ENCODE peak calls at places on chromosomes 13 and 19, in four cellular contexts. G is upper lobe of right lung, K is endodermal cell, U is heart right ventricle. X is an unnamed sample. For H3K4me1, the result is how much of the 10 kb centered on the place peaks cover.

GRCh38 chr19:1287622-1288527 is 2.2 kb downstream of the EFNA2 start:
- DNase-seq in G (no peak), K (no peak), U (no peak), X (no peak)

GRCh38 chr13:29523199-29523931 is 72.1 kb downstream of the SLC7A1 start:
- DNase-seq in G (peak), K (no peak), U (peak), X (no peak)

GRCh38 chr13:42041684-42042035 is 6.8 kb upstream of the DGKH start:
- DNase-seq in G (peak), K (peak), U (peak), X (peak)

GRCh38 chr19:1168877-1169791 is 4.9 kb downstream of the SBNO2 start:
- DNase-seq in G (peak), K (no peak), U (no peak), X (no peak)

GRCh38 chr19:52957591-52957990 is 5.1 kb downstream of the ZNF816 start:
- DNase-seq in G (no peak), K (no peak), U (no peak), X (no peak)

GRCh38 chr13:113926301-113926761 is 47.5 kb downstream of the C13orf46 start:
- DNase-seq in G (no peak), K (no peak), U (no peak), X (peak)

GRCh38 chr13:42401376-42401775 is 129.4 kb downstream of the AKAP11 start:
- DNase-seq in G (no peak), K (no peak), U (no peak), X (no peak)

GRCh38 chr13:114043421-114044053 is 69.7 kb upstream of the C13orf46 start:
- DNase-seq in G (peak), K (peak), U (peak), X (no peak)

GRCh38 chr13:114088234-114088633 is 44.2 kb downstream of the RASA3 start:
- DNase-seq in G (peak), K (peak), U (no peak), X (no peak)

GRCh38 chr13:89282241-89282640 is 1611.1 kb downstream of the SLITRK5 start:
- DNase-seq in G (no peak), K (no peak), U (no peak), X (no peak)

GRCh38 chr13:25901460-25902376 is 150.1 kb downstream of the SHISA2 start:
- DNase-seq in G (no peak), K (no peak), U (no peak), X (no peak)

GRCh38 chr19:10295847-10296591 is 6.3 kb downstream of the ICAM5 start:
- DNase-seq in G (no peak), K (peak), U (no peak), X (no peak)

GRCh38 chr13:31174018-31174417 is 12.3 kb upstream of the HSPH1 start:
- DNase-seq in G (no peak), K (no peak), U (no peak), X (no peak)
- TF ChIP-seq CTCF in G (no peak), K (peak), U (peak), X (no peak)

DNA sequence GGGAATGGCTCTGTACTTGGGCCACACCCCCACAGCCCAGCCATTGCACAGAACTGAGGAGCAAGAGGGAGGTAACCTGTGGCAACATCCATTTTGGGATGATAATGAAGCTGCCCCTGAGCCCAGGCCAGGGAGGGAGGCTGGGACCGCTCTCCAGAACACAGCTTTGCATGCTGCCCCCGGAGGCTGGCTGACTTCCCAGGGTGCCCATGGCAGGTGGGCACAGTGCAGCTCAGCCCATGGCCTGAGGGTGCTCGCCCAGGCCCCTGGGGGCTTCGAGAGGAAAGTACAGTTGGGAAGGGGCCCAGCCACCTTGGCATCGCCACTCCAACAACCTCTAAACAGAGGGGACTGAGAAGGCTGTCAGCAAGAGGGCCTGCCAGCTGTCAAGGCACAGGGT is 5.7 kb downstream of the COPE start:
- DNase-seq in G (no peak), K (no peak), U (no peak), X (no peak)
- H3K27ac ChIP-seq in G (no peak), K (no peak), U (no peak), X (no peak)

GRCh38 chr13:106567421-106568224 is at the start of gene ARGLU1:
- DNase-seq in G (peak), K (peak), U (peak), X (peak)

GRCh38 chr13:106566682-106567420 is 1.1 kb downstream of the ARGLU1 start:
- DNase-seq in G (peak), K (peak), U (peak), X (no peak)

GRCh38 chr13:106568225-106569003 is 477 bp upstream of the ARGLU1 start:
- DNase-seq in G (no peak), K (no peak), U (no peak), X (no peak)

GRCh38 chr13:106562301-106562700 is 5.6 kb downstream of the ARGLU1 start:
- DNase-seq in G (no peak), K (no peak), U (no peak), X (no peak)

GRCh38 chr13:106565127-106565775 is 2.7 kb downstream of the ARGLU1 start:
- DNase-seq in G (no peak), K (no peak), U (no peak), X (no peak)
- H3K4me1 ChIP-seq in G (under half), K (under half), U (under half), X (under half)

GRCh38 chr19:3707868-3708206 is 347 bp upstream of the TJP3 start:
- DNase-seq in G (no peak), K (no peak), U (no peak), X (no peak)
- TF ChIP-seq CTCF in G (no peak), K (no peak), U (no peak), X (no peak)

DNA sequence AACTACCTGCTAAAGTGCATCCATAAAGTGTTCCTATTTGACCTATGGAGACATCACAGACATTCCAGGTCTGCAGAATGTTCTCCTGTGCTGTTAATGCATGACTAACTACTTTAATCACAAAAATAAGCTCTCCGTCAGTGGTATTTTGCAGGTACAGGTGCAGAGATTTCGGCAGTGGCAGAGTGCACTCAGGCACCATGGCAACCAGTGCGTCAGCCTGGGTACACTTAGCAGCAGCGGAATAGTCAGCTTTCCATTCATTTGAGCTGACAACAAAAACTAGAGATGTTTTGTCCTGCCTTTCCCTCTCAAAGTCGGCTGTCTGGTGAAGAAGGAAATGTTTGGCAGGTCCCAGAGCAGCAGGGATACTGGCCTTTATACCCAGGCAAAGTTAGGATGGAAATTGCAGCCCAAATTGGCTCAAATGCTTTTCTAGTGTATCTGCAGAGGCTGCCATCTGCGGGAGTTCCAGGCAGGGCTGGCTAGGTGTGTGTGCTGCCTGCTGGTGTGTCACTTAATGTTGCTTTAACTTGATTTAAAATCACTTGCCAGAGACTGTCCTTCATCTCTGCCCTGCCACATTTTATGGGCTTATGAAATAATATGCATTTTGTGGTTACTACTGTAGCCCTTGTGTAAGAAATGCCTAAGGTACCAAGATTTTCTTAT is 195.8 kb downstream of the RAP2A start:
- DNase-seq in G (peak), K (no peak), U (no peak), X (no peak)
- H3K27ac ChIP-seq in G (no peak), K (no peak), U (no peak), X (no peak)

DNA sequence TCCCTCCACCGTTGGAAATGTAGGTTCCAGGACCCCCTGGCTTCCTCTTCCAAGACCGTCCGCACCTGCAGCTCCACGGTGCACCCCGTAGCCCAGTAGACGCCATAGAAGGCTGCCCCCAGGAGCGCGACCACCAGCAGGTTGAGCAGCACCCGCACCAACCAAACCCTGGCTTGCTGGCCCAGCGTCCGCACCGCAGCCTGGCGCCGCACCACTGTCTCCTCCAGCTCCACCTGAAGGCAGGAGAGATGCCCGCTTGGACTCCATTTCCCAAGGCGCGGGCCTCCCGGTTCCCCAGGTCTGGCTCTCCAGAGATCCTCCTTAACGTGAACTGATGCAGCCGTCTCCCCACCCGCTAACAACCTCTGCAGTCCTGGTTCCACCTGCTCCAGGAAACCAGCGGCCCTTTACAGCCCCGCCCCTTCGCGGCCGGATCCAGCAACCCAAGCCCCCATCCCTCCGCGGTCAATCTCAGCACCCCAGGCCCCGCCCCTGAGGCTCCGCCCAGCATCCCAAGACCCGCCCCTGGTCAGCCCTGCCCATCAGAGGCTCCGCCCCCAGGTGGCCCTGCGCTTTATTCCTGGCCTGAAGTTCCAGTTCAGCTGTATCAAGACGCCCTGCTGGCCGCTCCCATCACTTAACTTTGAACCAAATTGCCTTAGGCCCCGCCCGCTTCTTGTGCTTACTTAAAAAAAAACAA is 5.0 kb upstream of the LENG1 start:
- DNase-seq in G (peak), K (peak), U (peak), X (peak)
- H3K4me1 ChIP-seq in G (under half), K (under half), U (under half), X (under half)

GRCh38 chr19:33438016-33438671 is 64.6 kb downstream of the CEBPG start:
- DNase-seq in G (peak), K (no peak), U (peak), X (peak)
- TF ChIP-seq CTCF in G (no peak), K (no peak), U (peak), X (no peak)

GRCh38 chr13:85541476-85541875 is 257.7 kb downstream of the SLITRK6 start:
- DNase-seq in G (no peak), K (no peak), U (no peak), X (no peak)
- H3K27ac ChIP-seq in G (no peak), K (no peak), U (no peak), X (no peak)

X was measured in pancreas.